ENCODE peak calls at places on chromosomes 5 and 9, in four cellular contexts. Q, L, D and O are unnamed samples.

GRCh38 chr5:39648539-39649200 is 223.9 kb upstream of the DAB2 start:
- DNase-seq in L (peak), Q (no peak), D (peak), O (peak)

GRCh38 chr9:133943781-133944745 is 48.1 kb downstream of the VAV2 start:
- DNase-seq in L (peak), Q (no peak), D (no peak), O (no peak)

GRCh38 chr5:36720688-36721087 is 114.3 kb downstream of the SLC1A3 start:
- DNase-seq in L (no peak), D (no peak), Q (no peak), O (no peak)

GRCh38 chr5:132684496-132684895 is 10.7 kb downstream of the IL4 start:
- DNase-seq in L (no peak), D (no peak), Q (no peak), O (no peak)

GRCh38 chr5:173736923-173737412 is 120.5 kb upstream of the BOD1 start:
- DNase-seq in D (no peak), Q (no peak), L (no peak), O (no peak)

GRCh38 chr5:60507687-60508086 is 192.3 kb downstream of the DEPDC1B start:
- DNase-seq in L (no peak), Q (no peak), D (no peak), O (no peak)

GRCh38 chr9:106481003-106481614 is 381.9 kb upstream of the ZNF462 start:
- DNase-seq in L (no peak), Q (no peak), D (no peak), O (no peak)

GRCh38 chr5:112682621-112683061 is 55.0 kb upstream of the APC start:
- DNase-seq in D (no peak), Q (no peak), L (no peak), O (no peak)

GRCh38 chr5:177592010-177592834 is at the start of gene TMED9:
- DNase-seq in D (peak), Q (peak), L (peak), O (peak)

GRCh38 chr5:34854459-34855174 is 15.7 kb downstream of the TTC23L start:
- DNase-seq in Q (no peak), D (no peak), L (peak), O (no peak)

GRCh38 chr9:88534456-88535225 is at the start of gene NXNL2:
- DNase-seq in D (peak), L (no peak), Q (peak), O (peak)

GRCh38 chr9:107142896-107143603 is 140.0 kb upstream of the RAD23B start:
- DNase-seq in Q (no peak), L (no peak), D (no peak), O (no peak)

GRCh38 chr5:61409568-61409967 is 77.5 kb downstream of the ZSWIM6 start:
- DNase-seq in D (no peak), L (peak), Q (peak), O (no peak)

GRCh38 chr9:136177224-136177623 is 27.7 kb downstream of the LHX3 start:
- DNase-seq in Q (no peak), L (no peak), D (no peak), O (peak)

GRCh38 chr5:137570070-137570469 is 70.9 kb upstream of the SPOCK1 start:
- DNase-seq in D (no peak), L (no peak), Q (no peak), O (no peak)

GRCh38 chr9:121861501-121862180 is 210.2 kb downstream of the DAB2IP start:
- DNase-seq in D (peak), Q (no peak), L (no peak), O (peak)

GRCh38 chr9:90457386-90458080 is 185.1 kb downstream of the DIRAS2 start:
- DNase-seq in L (no peak), Q (no peak), D (no peak), O (no peak)

GRCh38 chr5:23648656-23649055 is 141.2 kb downstream of the PRDM9 start:
- DNase-seq in Q (no peak), D (no peak), L (no peak), O (no peak)

GRCh38 chr5:158276692-158277091 is 417.7 kb upstream of the CLINT1 start:
- DNase-seq in D (no peak), Q (no peak), L (no peak), O (no peak)

GRCh38 chr9:4985376-4986266 is 549 bp downstream of the JAK2 start:
- DNase-seq in D (peak), Q (no peak), L (no peak), O (peak)

GRCh38 chr5:78642701-78643100 is 5.9 kb downstream of the LHFPL2 start:
- DNase-seq in L (no peak), D (no peak), Q (no peak), O (no peak)

GRCh38 chr9:132647355-132647754 is 22.4 kb downstream of the DDX31 start:
- DNase-seq in Q (peak), L (peak), D (no peak), O (no peak)

GRCh38 chr9:85212209-85212608 is 529.5 kb downstream of the AGTPBP1 start:
- DNase-seq in Q (no peak), L (peak), D (no peak), O (no peak)

GRCh38 chr9:75200892-75201470 is 112.7 kb downstream of the OSTF1 start:
- DNase-seq in D (no peak), Q (no peak), L (no peak), O (peak)

GRCh38 chr5:65858316-65858715 is 68.1 kb upstream of the ERBIN start:
- DNase-seq in D (no peak), Q (no peak), L (no peak), O (no peak)

GRCh38 chr5:38465045-38465444 is 91.4 kb downstream of the LIFR start:
- DNase-seq in L (no peak), Q (no peak), D (no peak), O (no peak)

GRCh38 chr9:105114956-105115728 is 129.3 kb upstream of the SLC44A1 start:
- DNase-seq in L (no peak), D (no peak), Q (peak), O (no peak)

GRCh38 chr5:35246411-35246810 is 16.1 kb upstream of the PRLR start:
- DNase-seq in D (no peak), Q (no peak), L (no peak), O (peak)

GRCh38 chr9:31323726-31324444 is 1060.6 kb upstream of the ACO1 start:
- DNase-seq in L (no peak), D (no peak), Q (no peak), O (no peak)

GRCh38 chr5:177994063-177994462 is 2.0 kb downstream of the PROP1 start:
- DNase-seq in L (no peak), D (no peak), Q (no peak), O (no peak)

GRCh38 chr5:16618138-16618897 is 1.5 kb upstream of the RETREG1 start:
- DNase-seq in D (no peak), Q (no peak), L (no peak), O (peak)

GRCh38 chr5:134088994-134089560 is 25.4 kb upstream of the TCF7 start:
- DNase-seq in Q (no peak), D (no peak), L (no peak), O (no peak)

GRCh38 chr9:138009016-138009415 is 131.4 kb downstream of the CACNA1B start:
- DNase-seq in L (no peak), Q (no peak), D (peak), O (no peak)

GRCh38 chr9:95157491-95158151 is 159.9 kb downstream of the FANCC start:
- DNase-seq in D (no peak), L (no peak), Q (peak), O (no peak)

GRCh38 chr5:26833596-26833995 is 204.8 kb downstream of the CDH9 start:
- DNase-seq in Q (no peak), L (no peak), D (no peak), O (no peak)

GRCh38 chr5:3216386-3216785 is 379.2 kb upstream of the IRX1 start:
- DNase-seq in Q (no peak), L (no peak), D (no peak), O (no peak)

GRCh38 chr9:107733530-107733907 is 243.9 kb upstream of the KLF4 start:
- DNase-seq in Q (no peak), L (no peak), D (no peak), O (no peak)

GRCh38 chr5:126106032-126106431 is 317.2 kb upstream of the GRAMD2B start:
- DNase-seq in Q (no peak), L (peak), D (no peak), O (no peak)

GRCh38 chr5:146130440-146131045 is 25.2 kb upstream of the PLAC8L1 start:
- DNase-seq in L (peak), D (no peak), Q (no peak), O (peak)

GRCh38 chr5:77881528-77881927 is 105.4 kb upstream of the TBCA start:
- DNase-seq in D (no peak), L (no peak), Q (no peak), O (no peak)